ENCODE peak calls at places on chromosome 12, in six cellular contexts. V is lower leg skin; P is NCI-H187 treated with DMSO at 0.1 percent for 48 hours; B is mesenchymal stem cell; M is activated gamma-delta T cell treated with anti-CD3 and anti-CD28 coated beads, Interleukin-2, amount 50 U/mL, for 16 hours; N is testis. J is an unnamed sample.

GRCh38 chr12:62933220-62933870 is 1.6 kb downstream of the PPM1H start:
- DNase-seq in P (no peak), B (no peak), M (no peak), V (no peak), N (peak), J (peak)

GRCh38 chr12:80321653-80322052 is 122.4 kb upstream of the PTPRQ start:
- DNase-seq in V (no peak), B (peak), M (no peak), N (no peak), P (no peak), J (no peak)

GRCh38 chr12:26736563-26737486 is 96.2 kb downstream of the ITPR2 start:
- DNase-seq in B (no peak), V (no peak), N (peak), P (no peak), M (no peak), J (no peak)

GRCh38 chr12:85781751-85782150 is 54.5 kb downstream of the RASSF9 start:
- DNase-seq in V (no peak), M (no peak), N (no peak), B (no peak), P (no peak), J (no peak)

GRCh38 chr12:111597731-111598636 is 1.1 kb downstream of the ATXN2 start:
- DNase-seq in B (peak), M (peak), N (peak), V (peak), P (no peak), J (peak)

GRCh38 chr12:8145754-8146415 is 10.9 kb upstream of the ZNF705A start:
- DNase-seq in P (no peak), M (no peak), V (no peak), B (peak), N (peak), J (peak)

GRCh38 chr12:96219700-96220206 is 25.6 kb downstream of the ELK3 start:
- DNase-seq in B (peak), M (no peak), V (no peak), N (no peak), P (peak), J (no peak)

GRCh38 chr12:97456792-97457191 is 5.8 kb upstream of the RMST start:
- DNase-seq in P (no peak), M (no peak), B (no peak), V (no peak), N (no peak), J (no peak)

GRCh38 chr12:69999561-69999960 is 174.5 kb downstream of the MYRFL start:
- DNase-seq in M (no peak), V (no peak), N (no peak), B (no peak), P (no peak), J (no peak)

GRCh38 chr12:98127336-98127679 is 388.1 kb upstream of the TMPO start:
- DNase-seq in M (no peak), V (no peak), B (no peak), P (no peak), N (no peak), J (no peak)

GRCh38 chr12:115541891-115542361 is 735.6 kb downstream of the MED13L start:
- DNase-seq in M (no peak), B (no peak), N (no peak), P (no peak), V (no peak), J (no peak)

GRCh38 chr12:22981711-22982110 is 356.7 kb downstream of the ETNK1 start:
- DNase-seq in V (no peak), M (no peak), N (no peak), B (peak), P (no peak), J (no peak)

GRCh38 chr12:127400231-127400630 is 866.7 kb upstream of the TMEM132C start:
- DNase-seq in V (no peak), P (no peak), M (no peak), N (no peak), B (no peak), J (no peak)

GRCh38 chr12:124910561-124911478 is 3.6 kb downstream of the UBC start:
- DNase-seq in M (no peak), P (no peak), N (no peak), B (peak), V (no peak), J (no peak)

J was measured in adrenal gland.